ENCODE peak calls at places on chromosomes 3 and 15, in eight cellular contexts. W, K, Y, U, O, Z, I and T are unnamed samples.

GRCh38 chr3:126937533-126938432 is 45.1 kb upstream of the PLXNA1 start:
- DNase-seq in U (no peak), K (no peak), Z (no peak), O (no peak), Y (no peak), W (no peak), I (no peak), T (no peak)

GRCh38 chr3:194381460-194381875 is 11.9 kb upstream of the LRRC15 start:
- DNase-seq in K (no peak), Z (no peak), U (no peak), Y (no peak), W (no peak), O (no peak), I (no peak), T (no peak)

GRCh38 chr3:107065094-107065861 is 312.0 kb upstream of the CCDC54 start:
- DNase-seq in Y (peak; percentile 26), I (peak; percentile 12), Z (no peak), W (peak; percentile 17), K (no peak), O (no peak), U (no peak), T (no peak)

GRCh38 chr15:63503739-63504246 is 600 bp upstream of the USP3 start:
- DNase-seq in Y (peak; percentile 85), I (no peak), Z (no peak), W (peak; percentile 90), K (peak; percentile 80), U (no peak), O (no peak), T (peak; percentile 45)

GRCh38 chr3:55476515-55476914 is 10.6 kb downstream of the WNT5A start:
- DNase-seq in Y (peak; percentile 73), I (peak; percentile 95), K (no peak), U (no peak), O (no peak), Z (peak; percentile 73), W (no peak), T (no peak)

GRCh38 chr3:54836876-54837275 is 91.0 kb downstream of the LRTM1 start:
- DNase-seq in Z (no peak), I (no peak), O (no peak), K (no peak), W (no peak), Y (no peak), U (no peak), T (no peak)

GRCh38 chr15:77798151-77798550 is 165.4 kb upstream of the LINGO1 start:
- DNase-seq in Z (no peak), I (no peak), W (no peak), K (no peak), O (no peak), Y (no peak), U (no peak), T (no peak)

GRCh38 chr15:55742498-55742926 is 440 bp downstream of the PRTG start:
- DNase-seq in I (no peak), K (peak; percentile 14), O (peak; percentile 22), Y (peak; percentile 32), U (no peak), W (peak; percentile 15), Z (no peak), T (no peak)

GRCh38 chr3:59820352-59820934 is 770.6 kb upstream of the CFAP20DC start:
- DNase-seq in Z (no peak), Y (peak; percentile 31), I (no peak), K (no peak), O (no peak), W (no peak), U (no peak), T (no peak)

GRCh38 chr3:48553886-48554845 is 2.4 kb downstream of the PFKFB4 start:
- DNase-seq in Z (no peak), W (no peak), U (no peak), O (no peak), K (no peak), I (no peak), Y (no peak), T (no peak)

GRCh38 chr3:72123908-72124441 is 339.0 kb upstream of the PROK2 start:
- DNase-seq in U (no peak), I (peak; percentile 66), K (no peak), O (no peak), W (peak; percentile 33), Z (peak; percentile 64), Y (peak; percentile 99), T (no peak)

GRCh38 chr3:105867690-105868449 is 942 bp downstream of the CBLB start:
- DNase-seq in Z (no peak), W (peak; percentile 36), Y (peak; percentile 44), K (no peak), U (no peak), I (no peak), O (no peak), T (no peak)

GRCh38 chr3:100047455-100048141 is 66.7 kb downstream of the FILIP1L start:
- DNase-seq in Z (peak; percentile 80), I (no peak), Y (peak; percentile 59), W (peak; percentile 24), U (no peak), O (no peak), K (no peak), T (no peak)

GRCh38 chr15:33278816-33279612 is 31.8 kb upstream of the RYR3 start:
- DNase-seq in O (no peak), U (no peak), Z (peak; percentile 75), K (no peak), I (peak; percentile 87), Y (peak; percentile 64), W (no peak), T (no peak)

GRCh38 chr3:183114374-183114773 is 15.1 kb upstream of the MCCC1 start:
- DNase-seq in Z (no peak), I (no peak), K (no peak), W (no peak), O (no peak), U (no peak), Y (no peak), T (no peak)

GRCh38 chr3:46952813-46953212 is 23.7 kb downstream of the CCDC12 start:
- DNase-seq in W (no peak), O (no peak), U (no peak), Y (no peak), K (no peak), Z (no peak), I (no peak), T (no peak)

GRCh38 chr3:149181179-149181578 is 40.5 kb downstream of the CP start:
- DNase-seq in K (no peak), I (no peak), W (no peak), U (no peak), Z (no peak), O (no peak), Y (no peak), T (no peak)

GRCh38 chr3:9211155-9211950 is 38.1 kb downstream of the SRGAP3 start:
- DNase-seq in W (no peak), K (no peak), Y (peak; percentile 61), Z (peak; percentile 57), I (peak; percentile 86), O (no peak), U (no peak), T (no peak)

GRCh38 chr15:31306426-31307269 is 20.0 kb upstream of the KLF13 start:
- DNase-seq in Z (no peak), I (no peak), U (peak; percentile 69), W (no peak), K (no peak), O (no peak), Y (no peak), T (no peak)

GRCh38 chr3:23809294-23809693 is 3.5 kb downstream of the UBE2E1 start:
- DNase-seq in Y (no peak), O (no peak), K (no peak), U (no peak), Z (no peak), W (no peak), I (no peak), T (no peak)

GRCh38 chr15:84981711-84982300 is at the start of gene PDE8A:
- DNase-seq in Y (no peak), U (no peak), I (no peak), O (peak; percentile 41), W (peak; percentile 60), Z (no peak), K (peak; percentile 64), T (no peak)

GRCh38 chr15:56719774-56720555 is 13.3 kb downstream of the ZNF280D start:
- DNase-seq in Z (no peak), U (no peak), I (no peak), W (no peak), K (no peak), Y (peak; percentile 73), O (no peak), T (no peak)

GRCh38 chr3:55615039-55615693 is 128.1 kb upstream of the WNT5A start:
- DNase-seq in W (no peak), U (no peak), O (no peak), K (no peak), I (no peak), Z (no peak), Y (no peak), T (no peak)

GRCh38 chr15:87740655-87741344 is 515.7 kb downstream of the NTRK3 start:
- DNase-seq in Z (no peak), I (no peak), Y (no peak), U (no peak), O (no peak), K (no peak), W (no peak), T (no peak)

GRCh38 chr3:4720316-4721075 is 227.3 kb downstream of the ITPR1 start:
- DNase-seq in Y (peak; percentile 93), I (peak; percentile 82), W (peak; percentile 60), O (no peak), K (peak; percentile 24), U (peak; percentile 55), Z (peak; percentile 79), T (no peak)

GRCh38 chr3:44984335-44984734 is 8.3 kb downstream of the EXOSC7 start:
- DNase-seq in Z (no peak), Y (no peak), K (no peak), O (no peak), W (peak; percentile 39), I (no peak), U (no peak), T (no peak)

GRCh38 chr15:75043509-75044257 is 20.3 kb downstream of the PPCDC start:
- DNase-seq in O (no peak), Y (peak; percentile 100), K (no peak), W (no peak), Z (peak; percentile 99), U (no peak), I (peak; percentile 99), T (peak; percentile 83)

GRCh38 chr3:40872562-40872961 is 326.7 kb upstream of the CTNNB1 start:
- DNase-seq in Z (no peak), U (no peak), I (no peak), K (no peak), O (no peak), W (no peak), Y (no peak), T (no peak)

GRCh38 chr3:11653298-11654055 is 9.8 kb upstream of the VGLL4 start:
- DNase-seq in Y (no peak), W (no peak), Z (no peak), I (no peak), K (no peak), O (no peak), U (no peak), T (no peak)

GRCh38 chr15:70149667-70150404 is 52.1 kb upstream of the TLE3 start:
- DNase-seq in U (no peak), K (no peak), O (no peak), I (no peak), W (no peak), Z (no peak), Y (peak; percentile 47), T (no peak)